ENCODE peak calls at places on chromosome 20, in nine cellular contexts. One of them, this sample, is unnamed.

GRCh38 chr20:46118481-46119020 is 437 bp downstream of the CD40 start:
- DNase-seq in Panc1: no peak
- DNase-seq in endodermal cell: peak; percentile 83
- DNase-seq in Peyer's patch: no peak
- DNase-seq in PC-9: peak; percentile 35
- DNase-seq in tibial artery: peak; percentile 72
- DNase-seq in CD4-positive, CD25-positive, alpha-beta regulatory T cell: peak; percentile 16
- DNase-seq in CD8-positive, alpha-beta memory T cell: no peak
- DNase-seq in left ventricle myocardium inferior: peak; percentile 40
- DNase-seq in this sample: peak; percentile 28

GRCh38 chr20:40688129-40689099 is 622 bp downstream of the MAFB start:
- DNase-seq in CD8-positive, alpha-beta memory T cell: no peak
- DNase-seq in endodermal cell: no peak
- DNase-seq in left ventricle myocardium inferior: no peak
- DNase-seq in Panc1: no peak
- DNase-seq in CD4-positive, CD25-positive, alpha-beta regulatory T cell: no peak
- DNase-seq in Peyer's patch: no peak
- DNase-seq in tibial artery: peak; percentile 70
- DNase-seq in PC-9: no peak
- DNase-seq in this sample: no peak

GRCh38 chr20:32359633-32360332 is 1.7 kb downstream of the ASXL1 start:
- DNase-seq in Peyer's patch: no peak
- DNase-seq in Panc1: peak; percentile 24
- DNase-seq in PC-9: no peak
- DNase-seq in CD4-positive, CD25-positive, alpha-beta regulatory T cell: peak; percentile 48
- DNase-seq in tibial artery: no peak
- DNase-seq in left ventricle myocardium inferior: no peak
- DNase-seq in endodermal cell: no peak
- DNase-seq in CD8-positive, alpha-beta memory T cell: no peak
- DNase-seq in this sample: peak; percentile 42

GRCh38 chr20:24674921-24675605 is 205.6 kb downstream of the SYNDIG1 start:
- DNase-seq in CD8-positive, alpha-beta memory T cell: no peak
- DNase-seq in PC-9: no peak
- DNase-seq in left ventricle myocardium inferior: no peak
- DNase-seq in tibial artery: peak; percentile 55
- DNase-seq in endodermal cell: no peak
- DNase-seq in CD4-positive, CD25-positive, alpha-beta regulatory T cell: no peak
- DNase-seq in Peyer's patch: peak; percentile 24
- DNase-seq in Panc1: no peak
- DNase-seq in this sample: no peak

GRCh38 chr20:19256085-19256484 is 43.6 kb downstream of the SLC24A3 start:
- DNase-seq in Peyer's patch: no peak
- DNase-seq in PC-9: no peak
- DNase-seq in Panc1: no peak
- DNase-seq in CD4-positive, CD25-positive, alpha-beta regulatory T cell: no peak
- DNase-seq in endodermal cell: no peak
- DNase-seq in left ventricle myocardium inferior: no peak
- DNase-seq in CD8-positive, alpha-beta memory T cell: no peak
- DNase-seq in tibial artery: no peak
- DNase-seq in this sample: no peak

GRCh38 chr20:61978491-61978890 is 87.2 kb downstream of the TAF4 start:
- DNase-seq in Panc1: no peak
- DNase-seq in CD8-positive, alpha-beta memory T cell: no peak
- DNase-seq in Peyer's patch: no peak
- DNase-seq in tibial artery: no peak
- DNase-seq in CD4-positive, CD25-positive, alpha-beta regulatory T cell: no peak
- DNase-seq in endodermal cell: no peak
- DNase-seq in PC-9: no peak
- DNase-seq in left ventricle myocardium inferior: no peak
- DNase-seq in this sample: no peak

GRCh38 chr20:38452880-38453624 is 17.9 kb upstream of the SNHG17 start:
- DNase-seq in left ventricle myocardium inferior: no peak
- DNase-seq in endodermal cell: no peak
- DNase-seq in Peyer's patch: no peak
- DNase-seq in Panc1: no peak
- DNase-seq in CD4-positive, CD25-positive, alpha-beta regulatory T cell: no peak
- DNase-seq in PC-9: peak; percentile 14
- DNase-seq in CD8-positive, alpha-beta memory T cell: no peak
- DNase-seq in tibial artery: no peak
- DNase-seq in this sample: no peak

GRCh38 chr20:46087161-46087560 is 2.6 kb downstream of the NCOA5 start:
- DNase-seq in tibial artery: no peak
- DNase-seq in CD4-positive, CD25-positive, alpha-beta regulatory T cell: peak; percentile 45
- DNase-seq in Peyer's patch: no peak
- DNase-seq in PC-9: no peak
- DNase-seq in left ventricle myocardium inferior: no peak
- DNase-seq in endodermal cell: no peak
- DNase-seq in Panc1: no peak
- DNase-seq in CD8-positive, alpha-beta memory T cell: no peak
- DNase-seq in this sample: no peak

GRCh38 chr20:61739832-61740118 is 325.9 kb downstream of the TAF4 start:
- DNase-seq in CD4-positive, CD25-positive, alpha-beta regulatory T cell: no peak
- DNase-seq in left ventricle myocardium inferior: no peak
- DNase-seq in endodermal cell: no peak
- DNase-seq in CD8-positive, alpha-beta memory T cell: no peak
- DNase-seq in PC-9: no peak
- DNase-seq in Peyer's patch: no peak
- DNase-seq in Panc1: no peak
- DNase-seq in tibial artery: no peak
- DNase-seq in this sample: no peak

GRCh38 chr20:50186151-50186885 is 4.3 kb upstream of the CEBPB start:
- DNase-seq in tibial artery: peak; percentile 95
- DNase-seq in left ventricle myocardium inferior: peak; percentile 92
- DNase-seq in Peyer's patch: peak; percentile 93
- DNase-seq in CD4-positive, CD25-positive, alpha-beta regulatory T cell: peak; percentile 75
- DNase-seq in PC-9: peak; percentile 93
- DNase-seq in endodermal cell: peak; percentile 98
- DNase-seq in CD8-positive, alpha-beta memory T cell: peak; percentile 90
- DNase-seq in Panc1: peak; percentile 81
- DNase-seq in this sample: peak; percentile 98

GRCh38 chr20:45470262-45470931 is 844 bp downstream of the WFDC2 start:
- DNase-seq in PC-9: peak; percentile 82
- DNase-seq in CD4-positive, CD25-positive, alpha-beta regulatory T cell: no peak
- DNase-seq in Panc1: no peak
- DNase-seq in tibial artery: no peak
- DNase-seq in Peyer's patch: peak; percentile 68
- DNase-seq in left ventricle myocardium inferior: no peak
- DNase-seq in CD8-positive, alpha-beta memory T cell: no peak
- DNase-seq in endodermal cell: peak; percentile 86
- DNase-seq in this sample: peak; percentile 80

GRCh38 chr20:21554985-21555384 is 41.1 kb upstream of the NKX2-2 start:
- DNase-seq in Panc1: no peak
- DNase-seq in PC-9: no peak
- DNase-seq in tibial artery: no peak
- DNase-seq in Peyer's patch: no peak
- DNase-seq in CD4-positive, CD25-positive, alpha-beta regulatory T cell: peak; percentile 30
- DNase-seq in left ventricle myocardium inferior: no peak
- DNase-seq in CD8-positive, alpha-beta memory T cell: no peak
- DNase-seq in endodermal cell: no peak
- DNase-seq in this sample: no peak

GRCh38 chr20:4603724-4604123 is 118.0 kb upstream of the PRND start:
- DNase-seq in tibial artery: no peak
- DNase-seq in Panc1: no peak
- DNase-seq in CD4-positive, CD25-positive, alpha-beta regulatory T cell: no peak
- DNase-seq in CD8-positive, alpha-beta memory T cell: no peak
- DNase-seq in PC-9: no peak
- DNase-seq in Peyer's patch: no peak
- DNase-seq in left ventricle myocardium inferior: no peak
- DNase-seq in endodermal cell: no peak
- DNase-seq in this sample: no peak

GRCh38 chr20:24634855-24635254 is 165.4 kb downstream of the SYNDIG1 start:
- DNase-seq in CD8-positive, alpha-beta memory T cell: no peak
- DNase-seq in endodermal cell: peak; percentile 66
- DNase-seq in tibial artery: no peak
- DNase-seq in left ventricle myocardium inferior: no peak
- DNase-seq in Panc1: no peak
- DNase-seq in CD4-positive, CD25-positive, alpha-beta regulatory T cell: no peak
- DNase-seq in PC-9: peak; percentile 73
- DNase-seq in Peyer's patch: no peak
- DNase-seq in this sample: no peak

DNA sequence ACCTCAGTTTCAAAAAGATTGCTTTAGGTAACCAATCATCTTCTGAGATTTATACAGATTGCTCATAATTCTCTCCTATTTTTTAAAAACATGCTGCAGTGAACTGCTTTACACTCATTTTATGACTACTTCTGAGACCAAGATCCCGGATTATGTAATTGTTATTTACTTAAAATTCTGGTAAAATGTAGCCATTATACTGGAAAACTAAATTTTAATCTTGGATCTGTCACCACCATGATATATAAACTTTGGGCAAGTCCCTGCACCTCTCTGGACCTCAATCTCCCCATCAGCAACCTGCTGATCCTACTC is 477 bp upstream of the PROCR start:
- DNase-seq in endodermal cell: no peak
- DNase-seq in left ventricle myocardium inferior: no peak
- DNase-seq in Panc1: no peak
- DNase-seq in CD8-positive, alpha-beta memory T cell: no peak
- DNase-seq in tibial artery: no peak
- DNase-seq in PC-9: no peak
- DNase-seq in CD4-positive, CD25-positive, alpha-beta regulatory T cell: no peak
- DNase-seq in Peyer's patch: no peak
- DNase-seq in this sample: no peak
- H3K27ac ChIP-seq in endodermal cell: no peak overlapping the region
- H3K27ac ChIP-seq in left ventricle myocardium inferior: peak overlapping the region; percentile 81
- H3K27ac ChIP-seq in Panc1: peak overlapping the region; percentile 84
- H3K27ac ChIP-seq in CD8-positive, alpha-beta memory T cell: no peak overlapping the region
- H3K27ac ChIP-seq in tibial artery: peak overlapping the region; percentile 69
- H3K27ac ChIP-seq in PC-9: no peak overlapping the region
- H3K27ac ChIP-seq in CD4-positive, CD25-positive, alpha-beta regulatory T cell: no peak overlapping the region
- H3K27ac ChIP-seq in Peyer's patch: peak overlapping the region; percentile 74
- H3K27ac ChIP-seq in this sample: peak overlapping the region; percentile 50

DNA sequence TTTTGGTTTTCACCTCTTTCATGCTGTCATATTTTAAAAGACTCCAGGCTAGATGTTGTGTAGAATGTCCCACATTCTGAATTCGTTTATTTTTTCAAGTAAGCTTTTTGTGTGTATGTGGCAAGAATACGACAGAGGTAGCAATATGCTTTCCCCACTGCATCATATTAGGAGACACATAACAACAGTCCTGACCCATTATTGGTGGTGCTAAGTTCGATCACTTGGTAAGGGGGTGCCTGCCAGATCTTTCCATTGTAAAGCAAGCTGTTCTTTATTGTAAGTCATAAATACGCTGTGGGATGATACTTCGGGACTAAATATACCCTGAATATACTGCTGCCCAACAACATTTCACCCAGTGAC is 587 bp upstream of the NCOA3 start:
- DNase-seq in PC-9: no peak
- DNase-seq in CD4-positive, CD25-positive, alpha-beta regulatory T cell: no peak
- DNase-seq in CD8-positive, alpha-beta memory T cell: no peak
- DNase-seq in endodermal cell: no peak
- DNase-seq in tibial artery: no peak
- DNase-seq in Panc1: no peak
- DNase-seq in Peyer's patch: no peak
- DNase-seq in left ventricle myocardium inferior: no peak
- DNase-seq in this sample: no peak
- H3K4me1 ChIP-seq in PC-9: peaks cover 51% of the 10 kb centered on the region
- H3K4me1 ChIP-seq in CD4-positive, CD25-positive, alpha-beta regulatory T cell: peaks cover 36% of the 10 kb centered on the region
- H3K4me1 ChIP-seq in CD8-positive, alpha-beta memory T cell: peaks cover 33% of the 10 kb centered on the region
- H3K4me1 ChIP-seq in endodermal cell: peaks cover under 1% of the 10 kb centered on the region
- H3K4me1 ChIP-seq in tibial artery: no peaks in the 10 kb centered on the region
- H3K4me1 ChIP-seq in Panc1: peaks cover 21% of the 10 kb centered on the region
- H3K4me1 ChIP-seq in Peyer's patch: peaks cover 3% of the 10 kb centered on the region
- H3K4me1 ChIP-seq in left ventricle myocardium inferior: peaks cover 55% of the 10 kb centered on the region
- H3K4me1 ChIP-seq in this sample: no peaks in the 10 kb centered on the region

DNA sequence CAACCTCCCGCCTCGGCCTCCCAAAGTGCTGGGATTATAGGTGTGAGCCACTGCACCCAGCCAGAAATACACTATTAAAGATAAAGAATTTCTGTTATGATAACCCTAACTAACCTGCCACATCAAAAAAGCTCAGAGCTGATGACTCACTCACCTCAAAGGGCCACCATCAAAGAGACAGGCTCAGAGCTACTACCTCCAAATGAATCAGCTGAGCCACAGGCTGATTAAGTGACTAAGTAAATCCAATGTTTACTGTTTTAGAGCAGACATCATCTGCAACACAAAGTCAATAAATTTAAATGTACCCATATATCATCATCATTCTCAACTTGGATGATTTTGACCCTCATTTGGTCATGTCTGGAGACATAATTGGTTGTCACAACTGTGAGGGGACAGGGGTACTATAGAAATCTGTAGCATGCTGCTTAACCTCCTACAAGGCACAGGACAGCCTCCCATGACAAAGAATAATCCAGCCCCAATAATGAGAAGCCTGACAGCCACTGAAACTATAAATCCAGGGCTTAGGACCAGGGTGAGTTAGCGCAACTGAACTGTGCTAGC is 106.5 kb downstream of the ATP9A start:
- DNase-seq in endodermal cell: no peak
- DNase-seq in tibial artery: no peak
- DNase-seq in Peyer's patch: no peak
- DNase-seq in CD4-positive, CD25-positive, alpha-beta regulatory T cell: peak; percentile 82
- DNase-seq in Panc1: no peak
- DNase-seq in PC-9: peak; percentile 16
- DNase-seq in CD8-positive, alpha-beta memory T cell: peak; percentile 75
- DNase-seq in left ventricle myocardium inferior: no peak
- DNase-seq in this sample: no peak
- H3K27ac ChIP-seq in endodermal cell: no peak overlapping the region
- H3K27ac ChIP-seq in tibial artery: no peak overlapping the region
- H3K27ac ChIP-seq in Peyer's patch: no peak overlapping the region
- H3K27ac ChIP-seq in CD4-positive, CD25-positive, alpha-beta regulatory T cell: no peak overlapping the region
- H3K27ac ChIP-seq in Panc1: no peak overlapping the region
- H3K27ac ChIP-seq in PC-9: peak overlapping the region; percentile 51
- H3K27ac ChIP-seq in CD8-positive, alpha-beta memory T cell: no peak overlapping the region
- H3K27ac ChIP-seq in left ventricle myocardium inferior: no peak overlapping the region
- H3K27ac ChIP-seq in this sample: no peak overlapping the region

GRCh38 chr20:48777821-48778220 is 50.0 kb downstream of the PREX1 start:
- DNase-seq in Peyer's patch: no peak
- DNase-seq in endodermal cell: no peak
- DNase-seq in CD4-positive, CD25-positive, alpha-beta regulatory T cell: no peak
- DNase-seq in Panc1: no peak
- DNase-seq in tibial artery: no peak
- DNase-seq in CD8-positive, alpha-beta memory T cell: peak; percentile 8
- DNase-seq in left ventricle myocardium inferior: no peak
- DNase-seq in PC-9: no peak
- DNase-seq in this sample: no peak

GRCh38 chr20:48777005-48777404 is 50.8 kb downstream of the PREX1 start:
- DNase-seq in left ventricle myocardium inferior: no peak
- DNase-seq in Peyer's patch: no peak
- DNase-seq in PC-9: no peak
- DNase-seq in Panc1: no peak
- DNase-seq in CD4-positive, CD25-positive, alpha-beta regulatory T cell: no peak
- DNase-seq in CD8-positive, alpha-beta memory T cell: peak; percentile 30
- DNase-seq in endodermal cell: no peak
- DNase-seq in tibial artery: no peak
- DNase-seq in this sample: no peak

GRCh38 chr20:48773837-48774418 is 53.9 kb downstream of the PREX1 start:
- DNase-seq in CD8-positive, alpha-beta memory T cell: peak; percentile 37
- DNase-seq in CD4-positive, CD25-positive, alpha-beta regulatory T cell: no peak
- DNase-seq in PC-9: no peak
- DNase-seq in tibial artery: peak; percentile 69
- DNase-seq in endodermal cell: no peak
- DNase-seq in left ventricle myocardium inferior: no peak
- DNase-seq in Peyer's patch: peak; percentile 16
- DNase-seq in Panc1: no peak
- DNase-seq in this sample: no peak

GRCh38 chr20:48774696-48775095 is 53.1 kb downstream of the PREX1 start:
- DNase-seq in CD8-positive, alpha-beta memory T cell: peak; percentile 41
- DNase-seq in tibial artery: no peak
- DNase-seq in Panc1: no peak
- DNase-seq in left ventricle myocardium inferior: no peak
- DNase-seq in endodermal cell: peak; percentile 62
- DNase-seq in CD4-positive, CD25-positive, alpha-beta regulatory T cell: no peak
- DNase-seq in PC-9: no peak
- DNase-seq in Peyer's patch: no peak
- DNase-seq in this sample: no peak

GRCh38 chr20:48776306-48776705 is 51.5 kb downstream of the PREX1 start:
- DNase-seq in tibial artery: no peak
- DNase-seq in CD4-positive, CD25-positive, alpha-beta regulatory T cell: no peak
- DNase-seq in Peyer's patch: no peak
- DNase-seq in endodermal cell: no peak
- DNase-seq in Panc1: no peak
- DNase-seq in left ventricle myocardium inferior: no peak
- DNase-seq in CD8-positive, alpha-beta memory T cell: peak; percentile 44
- DNase-seq in PC-9: no peak
- DNase-seq in this sample: no peak
- H3K4me1 ChIP-seq in tibial artery: no peaks in the 10 kb centered on the region
- H3K4me1 ChIP-seq in CD4-positive, CD25-positive, alpha-beta regulatory T cell: peaks cover 50% of the 10 kb centered on the region
- H3K4me1 ChIP-seq in Peyer's patch: peaks cover 37% of the 10 kb centered on the region
- H3K4me1 ChIP-seq in endodermal cell: no peaks in the 10 kb centered on the region
- H3K4me1 ChIP-seq in Panc1: no peaks in the 10 kb centered on the region
- H3K4me1 ChIP-seq in left ventricle myocardium inferior: peaks cover 30% of the 10 kb centered on the region
- H3K4me1 ChIP-seq in CD8-positive, alpha-beta memory T cell: peaks cover 59% of the 10 kb centered on the region
- H3K4me1 ChIP-seq in PC-9: no peaks in the 10 kb centered on the region
- H3K4me1 ChIP-seq in this sample: no peaks in the 10 kb centered on the region